ENCODE peak calls at places on chromosomes 4 and X, in six cellular contexts. U is astrocyte of the spinal cord, D is A673, O is breast epithelium, E is sigmoid colon, P is fibroblast of pulmonary artery. L is an unnamed sample.

GRCh38 chr4:42397635-42398447 is 553 bp downstream of the SHISA3 start:
- DNase-seq in O (no peak), D (peak), P (peak), U (peak), E (no peak), L (peak)

GRCh38 chr4:67744561-67745283 is 9.5 kb downstream of the GNRHR start:
- DNase-seq in D (no peak), P (peak), O (no peak), E (no peak), U (peak), L (peak)

GRCh38 chr4:37601527-37601926 is 84.6 kb downstream of the RELL1 start:
- DNase-seq in E (no peak), D (no peak), O (no peak), U (peak), P (peak), L (peak)

GRCh38 chr4:139655116-139655515 is 10.5 kb upstream of the MGST2 start:
- DNase-seq in O (no peak), U (peak), D (peak), P (peak), E (no peak), L (peak)

GRCh38 chrX:38804481-38805293 is 3.4 kb downstream of the MID1IP1 start:
- DNase-seq in P (peak), E (peak), U (no peak), O (peak), D (peak), L (peak)

GRCh38 chr4:125432078-125432477 is 117.3 kb downstream of the FAT4 start:
- DNase-seq in E (no peak), O (no peak), P (peak), U (peak), D (peak), L (peak)

GRCh38 chrX:56219702-56220101 is 12.5 kb upstream of the KLF8 start:
- DNase-seq in E (no peak), U (no peak), O (no peak), D (peak), P (no peak), L (peak)

GRCh38 chr4:155745984-155746383 is 12.8 kb upstream of the GUCY1B1 start:
- DNase-seq in P (no peak), O (no peak), E (no peak), U (peak), D (no peak), L (peak)

GRCh38 chr4:8920289-8920965 is 48.8 kb upstream of the HMX1 start:
- DNase-seq in E (peak), U (no peak), O (peak), D (no peak), P (no peak), L (no peak)

GRCh38 chrX:14073561-14073960 is 43.9 kb upstream of the GEMIN8 start:
- DNase-seq in D (no peak), E (no peak), U (peak), O (no peak), P (no peak), L (no peak)

GRCh38 chr4:128528793-128529553 is 241.4 kb upstream of the PGRMC2 start:
- DNase-seq in D (peak), U (peak), P (peak), O (no peak), E (no peak), L (peak)

GRCh38 chrX:110691446-110691845 is 104.2 kb downstream of the CHRDL1 start:
- DNase-seq in D (no peak), E (no peak), P (no peak), O (no peak), U (peak), L (peak)

GRCh38 chr4:65845169-65845568 is 174.9 kb upstream of the EPHA5 start:
- DNase-seq in O (no peak), U (no peak), D (no peak), E (no peak), P (no peak), L (no peak)

GRCh38 chr4:111136438-111136837 is 513.6 kb upstream of the PITX2 start:
- DNase-seq in P (peak), U (peak), D (peak), E (no peak), O (no peak), L (peak)

GRCh38 chr4:140367738-140368137 is 5.7 kb upstream of the SCOC start:
- DNase-seq in P (peak), U (peak), O (no peak), D (no peak), E (no peak), L (peak)

GRCh38 chrX:47247206-47247998 is 14.6 kb downstream of the USP11 start:
- DNase-seq in U (peak), O (no peak), E (peak), P (peak), D (no peak), L (no peak)

GRCh38 chr4:158255727-158256324 is 45.5 kb downstream of the TMEM144 start:
- DNase-seq in D (peak), P (peak), O (no peak), U (peak), E (no peak), L (peak)

GRCh38 chr4:704971-705277 is 708 bp upstream of the PCGF3 start:
- DNase-seq in E (no peak), P (no peak), D (no peak), U (no peak), O (no peak), L (no peak)
- H3K4me3 ChIP-seq in E (peak), P (peak), D (peak), U (peak), O (peak), L (peak)

GRCh38 chrX:6732101-6732500 is 197.2 kb upstream of the VCX3A start:
- DNase-seq in P (no peak), U (no peak), E (no peak), O (no peak), D (no peak), L (no peak)
- H3K4me3 ChIP-seq in P (no peak), U (no peak), E (no peak), O (no peak), D (no peak), L (no peak)

DNA sequence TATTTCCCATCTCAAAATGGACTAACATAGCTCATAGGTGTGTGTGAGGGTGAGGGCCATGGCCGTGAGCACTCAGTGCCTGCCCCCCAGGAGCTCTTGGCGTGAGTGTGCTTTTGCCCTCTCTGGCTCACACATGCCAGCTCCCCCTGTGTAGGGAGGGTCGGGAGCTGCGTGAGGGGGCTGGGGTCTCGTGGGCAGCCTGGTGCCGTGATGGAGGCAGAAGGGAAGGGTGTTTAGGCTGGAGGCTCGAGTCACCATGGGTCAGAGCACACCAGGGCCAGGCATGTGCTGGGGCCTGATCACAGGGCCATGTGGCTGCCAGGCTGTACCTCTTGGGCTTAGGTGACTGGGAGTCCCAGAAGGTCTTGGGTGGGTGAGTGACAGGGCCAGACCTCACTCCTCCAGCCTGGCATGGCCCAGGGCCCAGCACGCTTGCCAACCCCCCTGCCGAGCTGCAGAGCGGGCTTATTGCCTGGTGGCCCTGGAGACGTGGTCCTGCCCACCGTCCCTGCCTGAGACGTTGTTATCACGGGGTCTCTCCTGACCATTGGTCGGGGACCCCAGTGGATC is 44.0 kb downstream of the ADRA2C start:
- DNase-seq in P (no peak), E (no peak), U (no peak), O (no peak), D (no peak), L (no peak)
- H3K4me3 ChIP-seq in P (no peak), E (no peak), U (no peak), O (no peak), D (no peak), L (no peak)

DNA sequence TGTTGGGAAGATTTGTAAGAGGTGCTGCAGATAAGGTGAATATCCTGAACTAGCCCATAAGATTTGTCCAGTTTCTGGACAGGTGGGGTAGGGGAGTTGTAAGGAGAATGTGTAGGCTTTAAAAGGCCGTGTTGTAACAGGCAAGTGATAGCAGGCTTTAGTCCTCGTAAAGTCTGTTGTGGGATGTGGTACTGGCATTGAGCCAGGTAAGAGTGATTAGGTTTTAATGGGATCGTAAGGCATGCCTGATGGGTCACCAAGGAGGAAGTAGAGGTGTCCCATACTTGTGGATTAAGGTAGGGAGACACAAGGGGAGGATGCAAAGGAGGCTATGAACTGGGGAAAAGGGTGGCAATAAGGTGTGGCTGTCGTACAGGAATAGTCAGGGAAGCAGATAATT is 256.9 kb upstream of the DKK2 start:
- DNase-seq in E (no peak), U (no peak), O (no peak), D (no peak), P (no peak), L (peak)
- H3K4me3 ChIP-seq in E (no peak), U (no peak), O (no peak), D (no peak), P (no peak), L (no peak)

GRCh38 chr4:152806492-152807125 is 26.9 kb downstream of the ARFIP1 start:
- DNase-seq in U (no peak), P (peak), D (no peak), O (no peak), E (no peak), L (no peak)

GRCh38 chr4:152805818-152806217 is 26.1 kb downstream of the ARFIP1 start:
- DNase-seq in U (no peak), P (no peak), O (no peak), D (no peak), E (no peak), L (peak)

GRCh38 chr4:152805071-152805650 is 25.4 kb downstream of the ARFIP1 start:
- DNase-seq in U (no peak), D (no peak), P (no peak), O (no peak), E (no peak), L (no peak)

GRCh38 chr4:152807294-152807829 is 27.6 kb downstream of the ARFIP1 start:
- DNase-seq in U (peak), E (no peak), P (peak), D (peak), O (no peak), L (peak)

DNA sequence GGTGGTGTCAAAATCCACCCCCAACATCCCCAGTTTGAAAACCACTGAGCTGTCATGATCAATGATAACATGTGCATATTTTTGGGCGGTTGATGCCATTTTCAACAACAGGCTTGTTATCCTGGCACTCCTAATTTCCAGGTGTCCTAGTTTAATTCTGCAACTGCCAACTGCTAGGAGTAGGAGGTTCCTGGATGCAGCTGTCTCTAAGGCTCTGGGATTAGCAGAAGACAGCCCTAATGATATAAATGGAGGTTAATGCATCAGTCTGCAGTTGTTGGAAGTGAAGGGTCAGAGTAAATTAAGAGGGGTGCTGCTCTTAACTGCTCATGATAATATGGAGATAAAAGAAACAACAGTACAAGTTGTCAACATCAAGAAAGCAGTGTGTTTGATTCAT is 23.8 kb downstream of the ARFIP1 start:
- DNase-seq in D (no peak), E (no peak), O (no peak), P (no peak), U (no peak), L (no peak)
- H3K4me3 ChIP-seq in D (no peak), E (no peak), O (no peak), P (no peak), U (no peak), L (no peak)

DNA sequence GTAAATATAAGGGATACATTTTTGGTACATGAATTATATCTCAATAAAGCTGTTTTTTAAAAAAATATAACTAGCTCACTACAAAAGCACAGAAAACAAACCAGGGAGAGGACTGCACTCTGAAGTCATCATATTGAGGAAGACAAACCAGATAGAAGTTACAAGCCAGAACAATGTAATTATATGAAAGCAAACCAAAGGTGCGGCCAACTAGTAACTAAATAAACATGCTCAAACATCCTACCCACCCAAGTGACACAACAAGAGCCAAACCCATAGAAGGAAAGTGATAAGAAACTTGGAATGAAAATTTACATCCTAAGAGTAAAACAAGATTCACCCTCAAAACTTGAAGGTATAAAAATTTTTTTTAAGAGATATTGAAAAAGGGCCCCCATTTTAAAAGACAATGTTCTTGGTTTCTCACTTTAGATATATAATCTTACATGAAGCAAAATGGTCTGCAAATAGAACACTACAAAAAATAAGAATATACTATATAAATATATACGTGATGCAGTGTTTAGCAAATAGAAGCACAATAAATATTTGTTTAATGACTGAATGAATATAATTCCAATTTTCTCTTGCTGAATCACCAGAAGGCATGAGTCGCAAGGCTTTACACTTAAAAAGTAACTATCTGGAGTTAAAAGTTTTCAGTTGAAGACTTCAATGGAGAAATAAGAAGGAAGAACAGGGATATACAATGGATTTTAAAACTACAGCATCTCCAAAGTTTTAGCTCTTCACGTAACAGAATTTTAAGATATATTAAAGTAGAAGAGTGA is 4.0 kb upstream of the SH3D19 start:
- DNase-seq in D (no peak), E (no peak), P (no peak), O (no peak), U (no peak), L (peak)
- H3K4me3 ChIP-seq in D (no peak), E (no peak), P (no peak), O (no peak), U (no peak), L (no peak)

GRCh38 chr4:104732766-104733165 is 238.1 kb upstream of the CXXC4 start:
- DNase-seq in E (no peak), P (no peak), U (no peak), O (no peak), D (no peak), L (no peak)
- H3K4me3 ChIP-seq in E (no peak), P (no peak), U (no peak), O (no peak), D (no peak), L (no peak)

GRCh38 chr4:82994834-82995233 is 15.8 kb downstream of the LIN54 start:
- DNase-seq in O (no peak), E (no peak), P (no peak), U (no peak), D (no peak), L (no peak)

GRCh38 chr4:82984459-82984858 is 26.2 kb downstream of the LIN54 start:
- DNase-seq in O (no peak), E (no peak), P (peak), U (peak), D (peak), L (peak)

GRCh38 chr4:82988323-82988832 is 22.2 kb downstream of the LIN54 start:
- DNase-seq in O (no peak), P (peak), D (no peak), U (peak), E (no peak), L (no peak)

DNA sequence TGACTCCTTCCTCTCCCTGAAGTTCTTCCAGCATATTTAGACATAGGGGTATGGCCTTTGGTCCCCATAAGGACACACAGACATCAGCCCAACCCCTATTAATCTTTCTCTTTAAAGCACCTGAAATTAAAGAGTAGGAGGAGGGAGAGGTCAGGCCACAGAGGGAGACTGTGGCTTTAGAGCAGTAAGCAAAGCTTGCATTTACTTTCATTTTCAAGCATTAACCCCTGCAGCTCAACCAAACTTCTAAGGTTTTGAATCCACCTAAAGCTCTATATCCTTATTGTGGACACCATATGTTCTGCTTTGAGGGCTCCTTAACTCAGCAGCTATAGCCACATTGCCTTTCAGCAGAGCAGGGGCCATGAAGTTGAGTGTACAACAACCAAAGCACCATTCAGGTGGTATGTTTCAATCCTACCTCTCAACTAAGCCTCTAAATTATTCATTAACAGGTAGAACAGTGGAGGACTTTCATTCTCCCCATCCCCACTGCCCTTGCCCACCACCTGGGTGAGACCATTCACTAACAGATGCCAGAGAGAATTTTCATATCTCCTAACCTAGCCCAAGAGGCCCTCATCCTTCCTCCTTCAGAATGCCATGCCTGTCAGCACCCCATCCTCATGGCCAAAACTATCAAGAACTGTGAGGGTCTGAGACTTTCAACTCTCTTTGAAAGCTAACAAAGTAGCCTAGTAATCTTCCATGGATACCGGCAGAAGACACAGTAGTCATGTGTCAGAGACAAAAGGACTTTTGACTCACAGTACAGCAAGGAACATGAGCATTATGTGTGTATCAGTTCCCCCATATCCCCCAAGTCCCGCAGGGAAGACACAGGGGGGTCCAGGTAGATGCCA is 20.8 kb downstream of the LIN54 start:
- DNase-seq in D (no peak), O (no peak), E (no peak), U (peak), P (no peak), L (no peak)
- H3K4me3 ChIP-seq in D (no peak), O (no peak), E (no peak), U (no peak), P (peak), L (no peak)

DNA sequence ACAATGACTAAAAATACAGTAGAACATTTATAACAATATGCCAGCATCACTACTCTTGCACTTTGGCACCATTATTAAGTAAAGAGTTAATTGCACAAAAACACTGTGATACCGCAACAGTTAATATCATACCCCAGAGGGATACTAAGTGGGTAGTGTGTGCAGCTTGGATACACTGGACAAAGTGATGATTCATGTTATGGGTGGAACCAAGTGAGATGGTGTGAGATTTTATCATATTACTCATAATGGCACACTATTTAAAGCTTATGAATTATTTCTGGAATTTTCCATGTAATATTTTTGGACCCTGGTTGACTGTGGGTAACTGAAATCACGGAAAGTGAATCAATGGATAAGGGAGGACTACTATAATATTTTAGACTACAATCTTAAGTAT is 265.3 kb downstream of the PCDH18 start:
- DNase-seq in P (peak), U (peak), O (no peak), D (no peak), E (no peak), L (peak)
- H3K4me3 ChIP-seq in P (no peak), U (no peak), O (no peak), D (no peak), E (no peak), L (no peak)

DNA sequence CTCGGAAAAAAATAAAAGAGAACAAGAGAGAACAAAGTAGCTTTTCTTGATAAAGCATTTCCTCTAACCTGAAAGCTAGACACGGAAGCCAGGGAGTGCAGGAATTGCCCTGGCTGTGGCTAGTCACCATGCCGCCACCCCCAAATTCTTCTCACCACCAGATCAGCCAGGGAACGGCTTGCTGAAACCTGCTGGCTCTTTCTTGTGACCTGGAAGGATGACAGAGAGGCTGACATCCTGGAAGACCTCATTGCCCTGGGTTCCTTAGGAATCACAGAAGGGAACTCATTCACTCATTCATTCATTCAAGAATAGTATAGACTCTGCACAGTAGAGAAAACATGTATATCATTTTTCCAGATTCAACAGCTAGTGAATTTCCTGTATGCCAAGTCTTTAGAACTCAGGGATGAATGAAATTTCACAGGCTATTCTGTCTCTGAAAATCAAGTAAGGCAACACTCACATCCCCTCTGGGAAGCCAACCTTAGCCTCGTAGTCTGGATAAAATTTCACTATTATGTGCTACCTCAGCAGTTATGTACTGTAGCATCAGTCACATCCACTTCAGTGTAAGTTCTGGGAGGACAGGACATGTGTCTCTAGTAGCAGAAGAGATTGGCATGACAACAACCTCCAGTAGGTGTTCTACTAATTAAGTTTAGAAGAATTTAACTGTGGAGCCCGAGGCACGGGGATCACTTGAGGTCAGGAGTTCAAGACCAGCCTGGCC is 42.2 kb upstream of the HS3ST1 start:
- DNase-seq in U (no peak), D (no peak), E (no peak), P (no peak), O (no peak), L (peak)
- H3K4me3 ChIP-seq in U (no peak), D (no peak), E (no peak), P (no peak), O (no peak), L (no peak)

L was measured in epithelial cell of esophagus.